ENCODE peak calls at places on chromosomes 2 and 18, in six cellular contexts. G is uterus; C is A673; I is left lung; L is CD8-positive, alpha-beta memory T cell; F is body of pancreas. W is an unnamed sample. For H3K4me1, the result is how much of the 10 kb centered on the place peaks cover.

GRCh38 chr2:48651127-48651526 is 33.5 kb downstream of the GTF2A1L start:
- DNase-seq in G (no peak), C (no peak), I (no peak), L (no peak), F (no peak), W (no peak)

GRCh38 chr2:36408198-36408703 is 52.7 kb downstream of the CRIM1 start:
- DNase-seq in G (no peak), C (peak), I (no peak), L (no peak), F (no peak), W (no peak)

GRCh38 chr2:215727507-215728503 is 285.5 kb downstream of the MREG start:
- DNase-seq in G (no peak), C (no peak), I (no peak), L (no peak), F (no peak), W (no peak)

GRCh38 chr2:62409442-62409841 is 96.6 kb downstream of the TMEM17 start:
- DNase-seq in G (no peak), C (no peak), I (no peak), L (no peak), F (no peak), W (no peak)

GRCh38 chr2:27929916-27930486 is 39.5 kb downstream of the BABAM2 start:
- DNase-seq in G (no peak), C (no peak), I (no peak), L (no peak), F (no peak), W (no peak)

GRCh38 chr2:233846387-233847247 is 7.7 kb downstream of the HJURP start:
- DNase-seq in G (no peak), C (no peak), I (no peak), L (no peak), F (no peak), W (no peak)

GRCh38 chr18:26056291-26056690 is 34.1 kb downstream of the SS18 start:
- DNase-seq in G (no peak), C (no peak), I (no peak), L (no peak), F (no peak), W (no peak)

GRCh38 chr2:23446916-23447315 is 61.9 kb downstream of the KLHL29 start:
- DNase-seq in G (no peak), C (no peak), I (no peak), L (no peak), F (no peak), W (no peak)

GRCh38 chr2:135255208-135255607 is 203.1 kb downstream of the RAB3GAP1 start:
- DNase-seq in G (no peak), C (no peak), I (no peak), L (no peak), F (no peak), W (no peak)

GRCh38 chr2:130328710-130329109 is 14.0 kb upstream of the IMP4 start:
- DNase-seq in G (no peak), C (no peak), I (no peak), L (no peak), F (no peak), W (no peak)

DNA sequence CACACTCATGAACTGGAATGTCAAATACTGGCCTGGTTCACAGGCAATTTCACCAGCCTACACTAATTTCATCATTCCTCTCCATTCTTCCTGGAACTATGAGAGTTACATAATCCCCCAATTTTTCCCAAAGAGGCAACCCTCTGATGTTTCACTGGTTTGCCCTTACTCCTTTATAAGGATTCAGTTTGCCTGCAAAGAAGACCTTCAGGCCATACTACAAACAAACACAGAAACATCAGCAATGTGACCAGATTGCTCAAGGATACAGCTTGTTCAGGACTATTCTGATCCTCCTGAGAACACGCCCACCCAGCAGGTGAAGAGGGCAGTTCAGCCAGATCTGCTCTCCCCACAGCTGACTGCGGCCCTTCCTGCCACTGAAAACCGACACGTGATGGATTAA is 215.4 kb downstream of the ETAA1 start:
- DNase-seq in G (no peak), C (no peak), I (no peak), L (no peak), F (no peak), W (no peak)
- H3K27ac ChIP-seq in G (no peak), C (no peak), I (no peak), L (no peak), F (no peak), W (no peak)

GRCh38 chr2:105308785-105309540 is 20.6 kb downstream of the TGFBRAP1 start:
- DNase-seq in G (no peak), C (no peak), I (peak), L (no peak), F (peak), W (no peak)
- H3K4me3 ChIP-seq in G (no peak), C (no peak), I (no peak), L (no peak), F (no peak), W (no peak)

GRCh38 chr2:2010266-2010665 is 266.0 kb upstream of the PXDN start:
- DNase-seq in G (no peak), C (no peak), I (no peak), L (no peak), F (no peak), W (no peak)
- H3K4me1 ChIP-seq in G (under half), C (under half), I (under half), L (under half), F (under half), W (under half)

DNA sequence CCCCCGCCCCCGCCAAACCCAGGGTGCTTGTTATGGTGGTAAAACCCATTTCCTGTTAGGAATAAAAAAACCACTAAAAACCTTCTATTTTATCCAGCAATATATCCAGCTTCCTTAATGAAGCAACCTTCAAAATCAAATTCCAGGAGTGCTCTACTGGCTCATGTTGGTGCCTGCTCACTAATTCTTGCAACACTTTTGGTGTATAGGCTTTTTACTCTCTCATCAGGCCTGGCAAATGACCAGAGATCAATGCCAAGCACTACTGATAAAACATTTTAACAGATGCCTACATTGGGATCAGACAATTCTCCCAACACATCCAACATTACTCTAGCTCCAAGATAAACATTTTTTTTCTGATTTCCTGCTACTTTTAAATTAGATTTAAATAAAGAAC is 312.4 kb downstream of the KCNJ3 start:
- DNase-seq in G (no peak), C (no peak), I (no peak), L (no peak), F (no peak), W (no peak)
- H3K27ac ChIP-seq in G (no peak), C (no peak), I (no peak), L (no peak), F (no peak), W (no peak)